ENCODE peak calls at places on chromosomes 6 and 20, in eight cellular contexts. Z, L, C, V, M, H, B and D are unnamed samples.

GRCh38 chr6:158758464-158758863 is 60.7 kb downstream of the EZR start:
- DNase-seq in Z (no peak), B (no peak), V (no peak), M (no peak), H (no peak), C (no peak), L (no peak), D (no peak)

GRCh38 chr6:126123226-126123625 is 136.9 kb downstream of the TRMT11 start:
- DNase-seq in Z (no peak), B (no peak), L (no peak), C (no peak), H (peak), M (no peak), V (no peak), D (no peak)

GRCh38 chr6:43609402-43609801 is 19.7 kb downstream of the GTPBP2 start:
- DNase-seq in M (no peak), B (no peak), H (no peak), L (no peak), Z (no peak), C (no peak), V (no peak), D (no peak)

GRCh38 chr6:84872996-84873395 is 108.6 kb upstream of the TBX18 start:
- DNase-seq in H (no peak), M (no peak), B (no peak), C (no peak), V (no peak), L (no peak), Z (no peak), D (no peak)

GRCh38 chr6:15501806-15502450 is 160.9 kb downstream of the DTNBP1 start:
- DNase-seq in L (no peak), H (peak), M (no peak), V (peak), B (peak), C (peak), Z (no peak), D (no peak)

GRCh38 chr20:58096880-58097813 is 131.3 kb downstream of the ANKRD60 start:
- DNase-seq in V (no peak), B (no peak), C (no peak), Z (no peak), H (no peak), L (no peak), M (no peak), D (no peak)

GRCh38 chr20:38881806-38882440 is 44.3 kb upstream of the FAM83D start:
- DNase-seq in C (no peak), V (no peak), L (no peak), Z (no peak), B (no peak), H (no peak), M (no peak), D (no peak)

GRCh38 chr6:91575032-91575431 is 988.2 kb upstream of the MAP3K7 start:
- DNase-seq in Z (no peak), C (no peak), V (no peak), M (no peak), B (no peak), H (no peak), L (no peak), D (no peak)

GRCh38 chr20:1469925-1470571 is 3.4 kb upstream of the NSFL1C start:
- DNase-seq in Z (no peak), L (peak), C (peak), H (peak), B (peak), M (peak), V (peak), D (no peak)

GRCh38 chr6:52336919-52337561 is 24.9 kb upstream of the PAQR8 start:
- DNase-seq in Z (no peak), L (no peak), V (no peak), H (no peak), C (no peak), B (no peak), M (no peak), D (no peak)